ENCODE peak calls at places on chromosomes 2 and 18, in nine cellular contexts. H is Right ventricle myocardium inferior, Z is fibroblast of the aortic adventitia, N is lung, F is AG04449, T is NCI-H1436, E is osteocyte, Y is tibial artery, Q is Right ventricle myocardium superior. B is an unnamed sample.

GRCh38 chr2:43568226-43568625 is 27.6 kb downstream of the THADA start:
- DNase-seq in H (no peak), Z (no peak), N (no peak), F (no peak), T (no peak), E (no peak), Y (no peak), Q (no peak), B (no peak)

GRCh38 chr2:46471-47345 is at the start of gene FAM110C:
- DNase-seq in H (peak; percentile 76), Z (peak; percentile 34), N (peak; percentile 71), F (no peak), T (no peak), E (no peak), Y (peak; percentile 61), Q (peak; percentile 74), B (no peak)

GRCh38 chr2:27960237-27960912 is 69.8 kb downstream of the BABAM2 start:
- DNase-seq in H (no peak), Z (peak; percentile 95), N (no peak), F (peak; percentile 87), T (no peak), E (no peak), Y (no peak), Q (no peak), B (no peak)

GRCh38 chr2:229922449-229923386 is at the start of gene FBXO36:
- DNase-seq in H (peak; percentile 95), Z (peak; percentile 48), N (peak; percentile 88), F (no peak), T (peak; percentile 89), E (peak; percentile 87), Y (peak; percentile 85), Q (peak; percentile 92), B (no peak)

GRCh38 chr2:233466991-233467603 is 99.5 kb downstream of the USP40 start:
- DNase-seq in H (no peak), Z (no peak), N (no peak), F (no peak), T (no peak), E (no peak), Y (no peak), Q (peak; percentile 24), B (peak; percentile 32)

GRCh38 chr2:68385232-68385906 is 20.3 kb downstream of the PLEK start:
- DNase-seq in H (no peak), Z (no peak), N (no peak), F (no peak), T (no peak), E (no peak), Y (no peak), Q (no peak), B (no peak)

GRCh38 chr2:43233218-43234212 is 7.1 kb upstream of the ZFP36L2 start:
- DNase-seq in H (no peak), Z (no peak), N (no peak), F (no peak), T (no peak), E (no peak), Y (no peak), Q (no peak), B (no peak)

GRCh38 chr2:3465328-3465727 is 54.0 kb downstream of the ADI1 start:
- DNase-seq in H (peak; percentile 59), Z (no peak), N (no peak), F (no peak), T (no peak), E (no peak), Y (no peak), Q (peak; percentile 38), B (no peak)

GRCh38 chr2:29225814-29226213 is 110.6 kb downstream of the CLIP4 start:
- DNase-seq in H (peak; percentile 52), Z (no peak), N (no peak), F (no peak), T (no peak), E (no peak), Y (no peak), Q (no peak), B (no peak)

GRCh38 chr2:118430510-118431187 is 342.4 kb downstream of the INSIG2 start:
- DNase-seq in H (no peak), Z (peak; percentile 86), N (no peak), F (no peak), T (no peak), E (no peak), Y (no peak), Q (no peak), B (no peak)

GRCh38 chr2:15273452-15273851 is 287.7 kb downstream of the NBAS start:
- DNase-seq in H (no peak), Z (no peak), N (no peak), F (no peak), T (no peak), E (no peak), Y (no peak), Q (no peak), B (no peak)

GRCh38 chr2:192813341-192813740 is 618.6 kb upstream of the TMEFF2 start:
- DNase-seq in H (no peak), Z (no peak), N (no peak), F (no peak), T (no peak), E (no peak), Y (no peak), Q (no peak), B (no peak)

GRCh38 chr2:176156301-176156958 is 677 bp upstream of the HOXD3 start:
- DNase-seq in H (no peak), Z (no peak), N (no peak), F (no peak), T (no peak), E (no peak), Y (no peak), Q (no peak), B (no peak)

GRCh38 chr2:84838434-84839145 is 42.3 kb downstream of the TRABD2A start:
- DNase-seq in H (no peak), Z (peak; percentile 4), N (no peak), F (peak; percentile 47), T (no peak), E (no peak), Y (no peak), Q (no peak), B (no peak)

GRCh38 chr2:34337735-34338134 is 738.6 kb upstream of the FAM98A start:
- DNase-seq in H (no peak), Z (no peak), N (no peak), F (no peak), T (no peak), E (no peak), Y (no peak), Q (no peak), B (no peak)

GRCh38 chr2:128727914-128728313 is 409.2 kb upstream of the HS6ST1 start:
- DNase-seq in H (no peak), Z (peak; percentile 72), N (no peak), F (peak; percentile 75), T (no peak), E (no peak), Y (peak; percentile 56), Q (no peak), B (no peak)

GRCh38 chr18:59268722-59269562 is 4.3 kb downstream of the RAX start:
- DNase-seq in H (no peak), Z (no peak), N (no peak), F (no peak), T (no peak), E (no peak), Y (no peak), Q (no peak), B (no peak)

GRCh38 chr2:46954951-46955571 is 39.5 kb upstream of the MCFD2 start:
- DNase-seq in H (peak; percentile 72), Z (peak; percentile 92), N (peak; percentile 66), F (peak; percentile 52), T (no peak), E (no peak), Y (peak; percentile 84), Q (peak; percentile 76), B (no peak)

GRCh38 chr2:121748202-121748601 is 7.2 kb upstream of the TSN start:
- DNase-seq in H (no peak), Z (peak; percentile 57), N (no peak), F (no peak), T (no peak), E (no peak), Y (no peak), Q (no peak), B (no peak)

GRCh38 chr2:47190188-47190818 is 35.2 kb upstream of the STPG4 start:
- DNase-seq in H (no peak), Z (peak; percentile 70), N (no peak), F (no peak), T (no peak), E (no peak), Y (no peak), Q (no peak), B (no peak)

GRCh38 chr2:207394812-207395534 is 134.8 kb upstream of the CREB1 start:
- DNase-seq in H (no peak), Z (peak; percentile 100), N (no peak), F (peak; percentile 98), T (no peak), E (no peak), Y (no peak), Q (no peak), B (no peak)

GRCh38 chr2:233017947-233018346 is 4.9 kb upstream of the NGEF start:
- DNase-seq in H (no peak), Z (no peak), N (no peak), F (no peak), T (no peak), E (no peak), Y (no peak), Q (no peak), B (no peak)